ENCODE peak calls at places on chromosome 15, in six cellular contexts. One of them, this sample, is unnamed.

GRCh38 chr15:56964182-56964581 is 45.7 kb downstream of the TCF12 start:
- DNase-seq in activated T-cell treated with anti-CD3 and anti-CD28 coated beads for 1 hour: no peak
- DNase-seq in SHP77: no peak
- DNase-seq in HS-5: no peak
- DNase-seq in smooth muscle cell of the brain vasculature: no peak
- DNase-seq in cardiac fibroblast: peak; percentile 40
- DNase-seq in this sample: no peak

GRCh38 chr15:63191895-63192603 is 2.6 kb downstream of the RAB8B start:
- DNase-seq in activated T-cell treated with anti-CD3 and anti-CD28 coated beads for 1 hour: no peak
- DNase-seq in SHP77: no peak
- DNase-seq in HS-5: no peak
- DNase-seq in smooth muscle cell of the brain vasculature: no peak
- DNase-seq in cardiac fibroblast: peak; percentile 38
- DNase-seq in this sample: no peak

GRCh38 chr15:95259965-95260364 is 1028.6 kb downstream of the MCTP2 start:
- DNase-seq in activated T-cell treated with anti-CD3 and anti-CD28 coated beads for 1 hour: no peak
- DNase-seq in SHP77: no peak
- DNase-seq in HS-5: no peak
- DNase-seq in smooth muscle cell of the brain vasculature: no peak
- DNase-seq in cardiac fibroblast: peak; percentile 84
- DNase-seq in this sample: no peak

GRCh38 chr15:85943825-85944224 is 135.8 kb upstream of the AGBL1 start:
- DNase-seq in activated T-cell treated with anti-CD3 and anti-CD28 coated beads for 1 hour: no peak
- DNase-seq in SHP77: no peak
- DNase-seq in HS-5: no peak
- DNase-seq in smooth muscle cell of the brain vasculature: no peak
- DNase-seq in cardiac fibroblast: no peak
- DNase-seq in this sample: no peak

GRCh38 chr15:48590704-48591103 is 54.8 kb downstream of the FBN1 start:
- DNase-seq in activated T-cell treated with anti-CD3 and anti-CD28 coated beads for 1 hour: no peak
- DNase-seq in SHP77: no peak
- DNase-seq in HS-5: no peak
- DNase-seq in smooth muscle cell of the brain vasculature: no peak
- DNase-seq in cardiac fibroblast: peak; percentile 80
- DNase-seq in this sample: no peak

GRCh38 chr15:66789029-66790025 is 87.3 kb downstream of the SMAD6 start:
- DNase-seq in activated T-cell treated with anti-CD3 and anti-CD28 coated beads for 1 hour: no peak
- DNase-seq in SHP77: no peak
- DNase-seq in HS-5: no peak
- DNase-seq in smooth muscle cell of the brain vasculature: no peak
- DNase-seq in cardiac fibroblast: peak; percentile 89
- DNase-seq in this sample: peak; percentile 80

GRCh38 chr15:67146875-67147381 is 81.5 kb downstream of the SMAD3 start:
- DNase-seq in activated T-cell treated with anti-CD3 and anti-CD28 coated beads for 1 hour: no peak
- DNase-seq in SHP77: no peak
- DNase-seq in HS-5: peak; percentile 74
- DNase-seq in smooth muscle cell of the brain vasculature: no peak
- DNase-seq in cardiac fibroblast: peak; percentile 92
- DNase-seq in this sample: peak; percentile 62

GRCh38 chr15:41936649-41937567 is 35.4 kb downstream of the EHD4 start:
- DNase-seq in activated T-cell treated with anti-CD3 and anti-CD28 coated beads for 1 hour: peak; percentile 58
- DNase-seq in SHP77: no peak
- DNase-seq in HS-5: no peak
- DNase-seq in smooth muscle cell of the brain vasculature: no peak
- DNase-seq in cardiac fibroblast: peak; percentile 68
- DNase-seq in this sample: no peak

GRCh38 chr15:85831415-85832113 is 36.8 kb upstream of the KLHL25 start:
- DNase-seq in activated T-cell treated with anti-CD3 and anti-CD28 coated beads for 1 hour: peak; percentile 15
- DNase-seq in SHP77: peak; percentile 51
- DNase-seq in HS-5: no peak
- DNase-seq in smooth muscle cell of the brain vasculature: peak; percentile 26
- DNase-seq in cardiac fibroblast: peak; percentile 77
- DNase-seq in this sample: peak; percentile 65

GRCh38 chr15:41001524-41001923 is 48.3 kb downstream of the CHAC1 start:
- DNase-seq in activated T-cell treated with anti-CD3 and anti-CD28 coated beads for 1 hour: no peak
- DNase-seq in SHP77: no peak
- DNase-seq in HS-5: no peak
- DNase-seq in smooth muscle cell of the brain vasculature: no peak
- DNase-seq in cardiac fibroblast: no peak
- DNase-seq in this sample: no peak

GRCh38 chr15:43105077-43105769 is 615 bp downstream of the UBR1 start:
- DNase-seq in activated T-cell treated with anti-CD3 and anti-CD28 coated beads for 1 hour: peak; percentile 8
- DNase-seq in SHP77: peak; percentile 28
- DNase-seq in HS-5: no peak
- DNase-seq in smooth muscle cell of the brain vasculature: no peak
- DNase-seq in cardiac fibroblast: no peak
- DNase-seq in this sample: no peak

GRCh38 chr15:75947117-75947516 is 43.4 kb downstream of the FBXO22 start:
- DNase-seq in activated T-cell treated with anti-CD3 and anti-CD28 coated beads for 1 hour: no peak
- DNase-seq in SHP77: no peak
- DNase-seq in HS-5: peak; percentile 63
- DNase-seq in smooth muscle cell of the brain vasculature: no peak
- DNase-seq in cardiac fibroblast: peak; percentile 43
- DNase-seq in this sample: no peak

GRCh38 chr15:55970286-55970685 is 23.1 kb downstream of the NEDD4 start:
- DNase-seq in activated T-cell treated with anti-CD3 and anti-CD28 coated beads for 1 hour: no peak
- DNase-seq in SHP77: no peak
- DNase-seq in HS-5: no peak
- DNase-seq in smooth muscle cell of the brain vasculature: no peak
- DNase-seq in cardiac fibroblast: no peak
- DNase-seq in this sample: no peak

GRCh38 chr15:32831458-32831857 is 113.7 kb downstream of the GREM1 start:
- DNase-seq in activated T-cell treated with anti-CD3 and anti-CD28 coated beads for 1 hour: no peak
- DNase-seq in SHP77: no peak
- DNase-seq in HS-5: no peak
- DNase-seq in smooth muscle cell of the brain vasculature: no peak
- DNase-seq in cardiac fibroblast: no peak
- DNase-seq in this sample: no peak

GRCh38 chr15:32718822-32719716 is 1.3 kb downstream of the GREM1 start:
- DNase-seq in activated T-cell treated with anti-CD3 and anti-CD28 coated beads for 1 hour: no peak
- DNase-seq in SHP77: no peak
- DNase-seq in HS-5: no peak
- DNase-seq in smooth muscle cell of the brain vasculature: no peak
- DNase-seq in cardiac fibroblast: no peak
- DNase-seq in this sample: no peak

GRCh38 chr15:73002509-73002908 is 49.8 kb upstream of the NEO1 start:
- DNase-seq in activated T-cell treated with anti-CD3 and anti-CD28 coated beads for 1 hour: no peak
- DNase-seq in SHP77: no peak
- DNase-seq in HS-5: peak; percentile 89
- DNase-seq in smooth muscle cell of the brain vasculature: peak; percentile 46
- DNase-seq in cardiac fibroblast: no peak
- DNase-seq in this sample: no peak

GRCh38 chr15:57594479-57594878 is 2.8 kb downstream of the MYZAP start:
- DNase-seq in activated T-cell treated with anti-CD3 and anti-CD28 coated beads for 1 hour: no peak
- DNase-seq in SHP77: no peak
- DNase-seq in HS-5: no peak
- DNase-seq in smooth muscle cell of the brain vasculature: no peak
- DNase-seq in cardiac fibroblast: no peak
- DNase-seq in this sample: no peak

GRCh38 chr15:65081758-65082157 is 5.2 kb downstream of the KBTBD13 start:
- DNase-seq in activated T-cell treated with anti-CD3 and anti-CD28 coated beads for 1 hour: no peak
- DNase-seq in SHP77: no peak
- DNase-seq in HS-5: no peak
- DNase-seq in smooth muscle cell of the brain vasculature: no peak
- DNase-seq in cardiac fibroblast: no peak
- DNase-seq in this sample: no peak

GRCh38 chr15:57915827-57916531 is 149.5 kb downstream of the ALDH1A2 start:
- DNase-seq in activated T-cell treated with anti-CD3 and anti-CD28 coated beads for 1 hour: no peak
- DNase-seq in SHP77: no peak
- DNase-seq in HS-5: no peak
- DNase-seq in smooth muscle cell of the brain vasculature: no peak
- DNase-seq in cardiac fibroblast: peak; percentile 10
- DNase-seq in this sample: no peak

GRCh38 chr15:65414841-65415621 is 7.7 kb downstream of the IGDCC4 start:
- DNase-seq in activated T-cell treated with anti-CD3 and anti-CD28 coated beads for 1 hour: no peak
- DNase-seq in SHP77: peak; percentile 77
- DNase-seq in HS-5: no peak
- DNase-seq in smooth muscle cell of the brain vasculature: peak; percentile 90
- DNase-seq in cardiac fibroblast: peak; percentile 35
- DNase-seq in this sample: no peak

GRCh38 chr15:96336045-96336642 is 5.6 kb downstream of the NR2F2 start:
- DNase-seq in activated T-cell treated with anti-CD3 and anti-CD28 coated beads for 1 hour: no peak
- DNase-seq in SHP77: no peak
- DNase-seq in HS-5: no peak
- DNase-seq in smooth muscle cell of the brain vasculature: no peak
- DNase-seq in cardiac fibroblast: no peak
- DNase-seq in this sample: no peak

GRCh38 chr15:39453500-39454073 is 127.3 kb upstream of the THBS1 start:
- DNase-seq in activated T-cell treated with anti-CD3 and anti-CD28 coated beads for 1 hour: no peak
- DNase-seq in SHP77: peak; percentile 57
- DNase-seq in HS-5: no peak
- DNase-seq in smooth muscle cell of the brain vasculature: no peak
- DNase-seq in cardiac fibroblast: no peak
- DNase-seq in this sample: no peak

GRCh38 chr15:90099868-90100854 is 2.1 kb downstream of the IDH2 start:
- DNase-seq in activated T-cell treated with anti-CD3 and anti-CD28 coated beads for 1 hour: no peak
- DNase-seq in SHP77: no peak
- DNase-seq in HS-5: no peak
- DNase-seq in smooth muscle cell of the brain vasculature: no peak
- DNase-seq in cardiac fibroblast: peak; percentile 69
- DNase-seq in this sample: peak; percentile 69

GRCh38 chr15:38474155-38474757 is 20.3 kb downstream of the FAM98B start:
- DNase-seq in activated T-cell treated with anti-CD3 and anti-CD28 coated beads for 1 hour: no peak
- DNase-seq in SHP77: peak; percentile 36
- DNase-seq in HS-5: no peak
- DNase-seq in smooth muscle cell of the brain vasculature: peak; percentile 44
- DNase-seq in cardiac fibroblast: peak; percentile 81
- DNase-seq in this sample: no peak

GRCh38 chr15:51327081-51327480 is 11.3 kb downstream of the CYP19A1 start:
- DNase-seq in activated T-cell treated with anti-CD3 and anti-CD28 coated beads for 1 hour: no peak
- DNase-seq in SHP77: no peak
- DNase-seq in HS-5: no peak
- DNase-seq in smooth muscle cell of the brain vasculature: no peak
- DNase-seq in cardiac fibroblast: no peak
- DNase-seq in this sample: no peak

GRCh38 chr15:47384316-47384715 is 333.0 kb upstream of the SEMA6D start:
- DNase-seq in activated T-cell treated with anti-CD3 and anti-CD28 coated beads for 1 hour: no peak
- DNase-seq in SHP77: no peak
- DNase-seq in HS-5: peak; percentile 78
- DNase-seq in smooth muscle cell of the brain vasculature: no peak
- DNase-seq in cardiac fibroblast: peak; percentile 92
- DNase-seq in this sample: no peak

GRCh38 chr15:90674476-90674875 is 42.7 kb upstream of the BLM start:
- DNase-seq in activated T-cell treated with anti-CD3 and anti-CD28 coated beads for 1 hour: no peak
- DNase-seq in SHP77: no peak
- DNase-seq in HS-5: no peak
- DNase-seq in smooth muscle cell of the brain vasculature: no peak
- DNase-seq in cardiac fibroblast: no peak
- DNase-seq in this sample: no peak

GRCh38 chr15:95522533-95522932 is 808.0 kb upstream of the NR2F2 start:
- DNase-seq in activated T-cell treated with anti-CD3 and anti-CD28 coated beads for 1 hour: no peak
- DNase-seq in SHP77: no peak
- DNase-seq in HS-5: no peak
- DNase-seq in smooth muscle cell of the brain vasculature: no peak
- DNase-seq in cardiac fibroblast: no peak
- DNase-seq in this sample: no peak

GRCh38 chr15:99582508-99582960 is 16.8 kb downstream of the MEF2A start:
- DNase-seq in activated T-cell treated with anti-CD3 and anti-CD28 coated beads for 1 hour: no peak
- DNase-seq in SHP77: no peak
- DNase-seq in HS-5: no peak
- DNase-seq in smooth muscle cell of the brain vasculature: no peak
- DNase-seq in cardiac fibroblast: no peak
- DNase-seq in this sample: no peak

GRCh38 chr15:69979783-69980182 is 117.9 kb downstream of the TLE3 start:
- DNase-seq in activated T-cell treated with anti-CD3 and anti-CD28 coated beads for 1 hour: no peak
- DNase-seq in SHP77: no peak
- DNase-seq in HS-5: no peak
- DNase-seq in smooth muscle cell of the brain vasculature: no peak
- DNase-seq in cardiac fibroblast: no peak
- DNase-seq in this sample: no peak

GRCh38 chr15:32718082-32718821 is 448 bp downstream of the GREM1 start:
- DNase-seq in activated T-cell treated with anti-CD3 and anti-CD28 coated beads for 1 hour: no peak
- DNase-seq in SHP77: no peak
- DNase-seq in HS-5: no peak
- DNase-seq in smooth muscle cell of the brain vasculature: no peak
- DNase-seq in cardiac fibroblast: no peak
- DNase-seq in this sample: no peak

GRCh38 chr15:66131200-66131599 is 122.3 kb downstream of the MEGF11 start:
- DNase-seq in activated T-cell treated with anti-CD3 and anti-CD28 coated beads for 1 hour: no peak
- DNase-seq in SHP77: no peak
- DNase-seq in HS-5: no peak
- DNase-seq in smooth muscle cell of the brain vasculature: no peak
- DNase-seq in cardiac fibroblast: no peak
- DNase-seq in this sample: no peak